ENCODE peak calls at places on chromosomes 4 and X, in nine cellular contexts. G, C, M, R, T, Z, F, U and J are unnamed samples. For H3K79me2, the result is how much of the 10 kb centered on the place peaks cover.

GRCh38 chr4:185304541-185304940 is 91.2 kb downstream of the LRP2BP start:
- DNase-seq in M (no peak), G (no peak), R (no peak), F (no peak), T (no peak), Z (no peak), U (no peak), C (peak), J (no peak)

GRCh38 chr4:140047017-140047640 is 106.9 kb downstream of the MAML3 start:
- DNase-seq in C (no peak), F (no peak), M (peak), R (no peak), T (no peak), Z (peak), G (no peak), U (no peak), J (peak)

GRCh38 chr4:183249854-183250253 is 70.2 kb downstream of the CLDN22 start:
- DNase-seq in M (no peak), Z (peak), G (no peak), F (peak), C (peak), T (no peak), R (peak), U (peak), J (peak)

GRCh38 chr4:121741751-121742150 is 23.2 kb downstream of the SMIM43 start:
- DNase-seq in Z (peak), F (no peak), C (no peak), M (no peak), G (no peak), T (no peak), R (no peak), U (no peak), J (no peak)

GRCh38 chr4:72366601-72367000 is 202.4 kb downstream of the ADAMTS3 start:
- DNase-seq in U (no peak), Z (no peak), C (peak), T (no peak), G (no peak), F (no peak), M (no peak), R (no peak), J (no peak)

GRCh38 chrX:150161092-150161672 is 201.9 kb upstream of the MAMLD1 start:
- DNase-seq in U (no peak), C (peak), T (no peak), M (no peak), Z (peak), R (no peak), G (no peak), F (no peak), J (no peak)

GRCh38 chrX:130086414-130087207 is 23.7 kb downstream of the ELF4 start:
- DNase-seq in U (peak), C (no peak), F (no peak), G (no peak), T (peak), M (no peak), R (no peak), Z (no peak), J (no peak)

GRCh38 chr4:147704846-147705245 is 20.9 kb upstream of the PRMT9 start:
- DNase-seq in T (no peak), C (no peak), Z (no peak), F (no peak), R (no peak), U (no peak), G (no peak), M (no peak), J (no peak)

GRCh38 chrX:30881797-30882196 is 7.3 kb downstream of the TAB3 start:
- DNase-seq in R (no peak), C (no peak), F (no peak), G (no peak), M (no peak), U (no peak), T (no peak), Z (no peak), J (no peak)

GRCh38 chr4:179399054-179399782 is 1957.0 kb upstream of the AGA start:
- DNase-seq in F (no peak), M (no peak), G (no peak), T (no peak), R (no peak), Z (peak), C (no peak), U (no peak), J (peak)

GRCh38 chr4:26116057-26116456 is 202.0 kb downstream of the SMIM20 start:
- DNase-seq in G (no peak), T (no peak), C (no peak), Z (no peak), U (no peak), R (no peak), M (no peak), F (no peak), J (no peak)

GRCh38 chrX:121570072-121570841 is 522.8 kb downstream of the GLUD2 start:
- DNase-seq in U (no peak), F (no peak), Z (peak), C (peak), G (no peak), M (no peak), T (no peak), R (no peak), J (no peak)

GRCh38 chrX:121569609-121570008 is 522.2 kb downstream of the GLUD2 start:
- DNase-seq in R (no peak), M (no peak), C (no peak), G (peak), Z (no peak), U (peak), F (no peak), T (no peak), J (no peak)

GRCh38 chrX:121571333-121571732 is 523.9 kb downstream of the GLUD2 start:
- DNase-seq in T (no peak), Z (no peak), U (peak), M (no peak), R (no peak), C (no peak), G (no peak), F (no peak), J (no peak)
- H3K79me2 ChIP-seq in T (under half), Z (under half), U (under half), M (under half), R (under half), C (under half), G (under half), F (under half), J (under half)

GRCh38 chr4:173288698-173289350 is 45.3 kb downstream of the HMGB2 start:
- DNase-seq in Z (no peak), C (peak), R (no peak), F (no peak), M (no peak), G (no peak), U (no peak), T (no peak), J (no peak)
- H2AFZ ChIP-seq in Z (no peak), C (no peak), R (no peak), F (no peak), M (no peak), G (peak), U (no peak), T (no peak), J (no peak)

DNA sequence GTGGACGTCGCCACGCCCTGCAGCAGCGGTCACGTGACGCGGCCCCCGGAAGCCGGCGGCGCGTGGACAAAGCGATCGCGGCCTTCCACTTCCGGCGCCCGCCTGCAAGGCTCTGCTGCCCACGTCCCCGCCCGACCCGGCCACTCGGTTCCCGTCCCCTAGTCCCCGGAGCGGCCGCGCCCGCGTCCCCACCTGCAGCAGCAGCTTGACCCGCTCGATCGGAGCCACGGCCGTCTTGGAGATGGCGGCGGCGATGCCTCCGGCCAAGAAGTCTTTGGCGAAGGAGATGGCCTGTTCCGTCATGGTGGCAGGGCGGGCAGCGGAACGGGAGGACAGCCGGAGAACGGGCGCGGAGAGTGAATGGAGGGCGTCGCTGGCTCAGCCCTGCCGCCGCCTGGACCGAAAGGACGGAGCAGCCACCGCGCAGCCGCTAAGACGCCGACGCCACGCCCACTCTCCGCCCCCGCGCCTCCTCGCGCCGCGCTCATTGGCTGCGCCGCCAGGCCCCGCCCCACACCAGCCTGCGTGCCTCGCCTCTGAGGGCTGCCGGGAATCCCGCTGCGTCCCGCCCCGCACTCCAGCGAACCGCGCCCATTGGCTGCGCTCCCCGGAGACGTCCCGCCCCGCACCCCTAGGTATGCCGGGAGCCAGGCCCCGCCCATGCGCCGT is at the start of gene SLC25A6:
- DNase-seq in F (peak), C (peak), G (peak), T (peak), Z (peak), R (peak), U (peak), M (peak), J (peak)
- H3K79me2 ChIP-seq in F (half or more), C (half or more), G (half or more), T (half or more), Z (half or more), R (half or more), U (half or more), M (under half), J (half or more)

GRCh38 chr4:39134674-39135073 is 47.7 kb upstream of the WDR19 start:
- DNase-seq in F (no peak), C (peak), M (no peak), R (peak), T (no peak), U (peak), G (no peak), Z (no peak), J (no peak)
- H2AFZ ChIP-seq in F (no peak), C (peak), M (no peak), R (peak), T (no peak), U (peak), G (peak), Z (no peak), J (peak)

GRCh38 chr4:164659765-164660164 is 94.2 kb upstream of the SMIM31 start:
- DNase-seq in U (no peak), F (no peak), C (no peak), G (no peak), T (no peak), R (no peak), Z (no peak), M (no peak), J (no peak)
- H3K79me2 ChIP-seq in U (under half), F (under half), C (under half), G (under half), T (under half), R (under half), Z (under half), M (under half), J (under half)

DNA sequence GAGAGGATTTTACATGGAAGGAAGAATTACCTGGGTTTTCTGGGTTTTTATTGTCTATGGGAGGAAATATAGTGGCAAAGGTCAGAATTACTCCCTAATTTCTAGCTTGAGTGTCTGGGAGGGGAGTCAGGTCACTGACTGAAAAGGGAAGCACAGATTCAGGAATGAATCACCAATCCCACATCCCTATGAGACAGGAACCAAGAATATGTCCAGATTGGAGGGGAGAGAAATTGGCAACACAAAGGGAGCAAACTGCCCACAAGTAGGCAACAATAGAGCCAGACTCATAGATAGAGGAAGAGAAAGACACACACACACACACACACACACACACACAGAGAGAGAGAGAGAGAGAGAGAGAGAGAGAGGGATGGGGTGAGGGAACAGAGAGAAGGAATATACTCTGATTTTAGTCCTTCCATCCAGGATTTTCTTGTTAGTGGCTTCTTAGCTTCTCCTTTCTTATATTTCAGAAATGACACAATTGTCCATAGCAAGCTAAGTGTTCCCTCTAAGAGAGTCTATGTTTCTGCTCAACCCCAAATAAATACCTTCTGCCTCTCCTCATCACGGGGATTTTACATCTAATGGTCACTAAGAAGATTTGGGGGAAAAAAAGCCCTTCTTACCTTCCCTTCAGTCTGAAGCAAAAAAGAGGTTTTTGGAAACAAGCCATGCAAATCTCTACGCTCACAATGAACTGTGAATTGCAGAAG is 12.0 kb downstream of the P2RY10 start:
- DNase-seq in G (no peak), M (no peak), Z (no peak), R (no peak), T (no peak), U (no peak), F (no peak), C (no peak), J (no peak)
- H2AFZ ChIP-seq in G (no peak), M (no peak), Z (no peak), R (no peak), T (no peak), U (no peak), F (no peak), C (no peak), J (no peak)

DNA sequence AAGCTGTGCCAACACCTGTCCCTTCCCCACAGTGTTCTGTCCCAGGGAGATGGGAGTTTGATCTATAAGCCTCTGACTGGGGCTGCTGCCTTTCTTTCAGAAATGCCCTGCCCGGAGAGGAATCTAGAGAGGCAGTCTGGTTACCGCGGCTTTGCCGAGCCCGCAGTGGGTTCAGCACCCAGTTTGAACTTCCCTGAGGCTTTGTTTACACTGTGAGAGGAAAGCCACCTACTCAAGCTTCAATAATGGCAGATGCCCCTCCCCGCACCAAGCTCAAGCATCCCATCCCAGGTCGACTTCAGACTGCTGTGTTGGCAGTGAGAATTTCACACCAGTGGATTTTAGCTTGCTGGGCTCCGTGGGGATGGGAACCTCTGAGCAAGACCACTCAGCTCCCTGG is 33.3 kb upstream of the ARSJ start:
- DNase-seq in T (no peak), U (no peak), G (no peak), M (no peak), Z (no peak), R (no peak), C (no peak), F (no peak), J (no peak)
- H3K79me2 ChIP-seq in T (under half), U (under half), G (under half), M (under half), Z (under half), R (under half), C (under half), F (under half), J (under half)